ENCODE peak calls at places on chromosomes 4 and X, in eight cellular contexts. F is HCT116, K is ovary, M is A549, I is lower leg skin, L is tibial nerve, O is esophagus squamous epithelium, Q is suprapubic skin. A is an unnamed sample.

GRCh38 chrX:75118296-75118695 is 37.8 kb downstream of the ABCB7 start:
- DNase-seq in F (no peak), K (no peak), M (no peak), I (no peak), L (no peak), O (no peak), Q (no peak), A (no peak)

GRCh38 chr4:145679991-145680455 is at the start of gene C4orf51:
- DNase-seq in F (no peak), K (no peak), M (no peak), I (no peak), L (no peak), O (no peak), Q (no peak), A (no peak)

GRCh38 chrX:26789751-26790150 is 573.8 kb downstream of the MAGEB5 start:
- DNase-seq in F (no peak), K (no peak), M (no peak), I (no peak), L (no peak), O (no peak), Q (no peak), A (no peak)

GRCh38 chr4:127832585-127832984 is 48.1 kb upstream of the PLK4 start:
- DNase-seq in F (no peak), K (no peak), M (no peak), I (no peak), L (no peak), O (no peak), Q (no peak), A (no peak)

GRCh38 chr4:81919238-81919637 is 447.5 kb upstream of the RASGEF1B start:
- DNase-seq in F (peak), K (no peak), M (peak), I (no peak), L (no peak), O (no peak), Q (no peak), A (peak)

GRCh38 chr4:53591372-53591892 is at the start of gene LNX1:
- DNase-seq in F (peak), K (no peak), M (no peak), I (peak), L (no peak), O (peak), Q (peak), A (no peak)

GRCh38 chr4:85642356-85643100 is 167.6 kb downstream of the ARHGAP24 start:
- DNase-seq in F (no peak), K (no peak), M (no peak), I (no peak), L (no peak), O (no peak), Q (no peak), A (no peak)

GRCh38 chr4:71254451-71255012 is 84.3 kb upstream of the SLC4A4 start:
- DNase-seq in F (no peak), K (no peak), M (no peak), I (no peak), L (no peak), O (no peak), Q (no peak), A (no peak)

GRCh38 chr4:169723207-169723606 is 34.5 kb downstream of the HPF1 start:
- DNase-seq in F (no peak), K (no peak), M (no peak), I (no peak), L (no peak), O (no peak), Q (no peak), A (peak)

GRCh38 chr4:184262901-184263300 is 45.2 kb upstream of the ENPP6 start:
- DNase-seq in F (no peak), K (no peak), M (no peak), I (no peak), L (no peak), O (no peak), Q (no peak), A (no peak)

GRCh38 chr4:98491862-98492554 is 166.4 kb downstream of the TSPAN5 start:
- DNase-seq in F (no peak), K (no peak), M (no peak), I (peak), L (no peak), O (no peak), Q (no peak), A (no peak)

GRCh38 chr4:171919314-171919713 is 106.1 kb downstream of the GALNTL6 start:
- DNase-seq in F (no peak), K (no peak), M (no peak), I (no peak), L (no peak), O (no peak), Q (no peak), A (no peak)

GRCh38 chr4:13302876-13303275 is 181.3 kb downstream of the RAB28 start:
- DNase-seq in F (no peak), K (no peak), M (no peak), I (no peak), L (no peak), O (no peak), Q (no peak), A (no peak)

GRCh38 chr4:83043801-83044407 is 8.9 kb downstream of the COPS4 start:
- DNase-seq in F (no peak), K (no peak), M (no peak), I (no peak), L (no peak), O (no peak), Q (no peak), A (no peak)

GRCh38 chr4:105650190-105650589 is 58.3 kb downstream of the INTS12 start:
- DNase-seq in F (no peak), K (no peak), M (no peak), I (no peak), L (no peak), O (no peak), Q (no peak), A (no peak)

GRCh38 chrX:9708923-9709553 is 56.6 kb downstream of the GPR143 start:
- DNase-seq in F (peak), K (peak), M (peak), I (peak), L (peak), O (peak), Q (no peak), A (peak)

GRCh38 chrX:77223046-77223445 is 224.1 kb upstream of the FGF16 start:
- DNase-seq in F (no peak), K (no peak), M (no peak), I (no peak), L (no peak), O (no peak), Q (no peak), A (no peak)

GRCh38 chr4:55444822-55445221 is 49.1 kb downstream of the TMEM165 start:
- DNase-seq in F (peak), K (no peak), M (no peak), I (no peak), L (no peak), O (no peak), Q (no peak), A (peak)

GRCh38 chrX:148568763-148569162 is 68.3 kb downstream of the AFF2 start:
- DNase-seq in F (no peak), K (no peak), M (no peak), I (no peak), L (no peak), O (no peak), Q (no peak), A (no peak)

GRCh38 chrX:110733166-110733565 is 62.5 kb downstream of the CHRDL1 start:
- DNase-seq in F (no peak), K (no peak), M (no peak), I (no peak), L (no peak), O (no peak), Q (no peak), A (no peak)

GRCh38 chrX:102978594-102978993 is 41.5 kb downstream of the RAB40AL start:
- DNase-seq in F (no peak), K (no peak), M (no peak), I (no peak), L (no peak), O (no peak), Q (no peak), A (no peak)

GRCh38 chrX:129732857-129733256 is 5.9 kb upstream of the XPNPEP2 start:
- DNase-seq in F (no peak), K (no peak), M (no peak), I (no peak), L (no peak), O (no peak), Q (no peak), A (no peak)

GRCh38 chr4:84931961-84932360 is 34.5 kb downstream of the WDFY3 start:
- DNase-seq in F (no peak), K (no peak), M (no peak), I (no peak), L (no peak), O (no peak), Q (no peak), A (no peak)

GRCh38 chr4:15318621-15319348 is 109.0 kb upstream of the C1QTNF7 start:
- DNase-seq in F (no peak), K (no peak), M (no peak), I (no peak), L (no peak), O (no peak), Q (no peak), A (no peak)

GRCh38 chrX:1529328-1529727 is 7.7 kb downstream of the P2RY8 start:
- DNase-seq in F (no peak), K (no peak), M (no peak), I (peak), L (no peak), O (no peak), Q (no peak), A (no peak)

GRCh38 chrX:78687586-78687985 is 28.5 kb upstream of the RTL3 start:
- DNase-seq in F (no peak), K (no peak), M (no peak), I (no peak), L (no peak), O (no peak), Q (no peak), A (no peak)

GRCh38 chrX:151754042-151754419 is 19.5 kb downstream of the CNGA2 start:
- DNase-seq in F (peak), K (no peak), M (peak), I (peak), L (no peak), O (no peak), Q (no peak), A (no peak)

GRCh38 chr4:11214281-11214680 is 214.4 kb downstream of the HS3ST1 start:
- DNase-seq in F (no peak), K (no peak), M (no peak), I (no peak), L (no peak), O (no peak), Q (no peak), A (no peak)

GRCh38 chr4:684611-685010 is 4.3 kb downstream of the SLC49A3 start:
- DNase-seq in F (no peak), K (peak), M (no peak), I (no peak), L (no peak), O (no peak), Q (no peak), A (no peak)

GRCh38 chrX:1592128-1592862 is 891 bp downstream of the AKAP17A start:
- DNase-seq in F (no peak), K (no peak), M (no peak), I (peak), L (no peak), O (no peak), Q (no peak), A (peak)

GRCh38 chrX:141936080-141936479 is 32.4 kb downstream of the MAGEC1 start:
- DNase-seq in F (no peak), K (no peak), M (no peak), I (no peak), L (no peak), O (no peak), Q (no peak), A (no peak)

GRCh38 chrX:24464836-24465523 is at the start of gene PDK3:
- DNase-seq in F (peak), K (peak), M (peak), I (peak), L (peak), O (peak), Q (peak), A (peak)
- TF ChIP-seq POLR2A in F (peak), K (peak), M (peak), I (no peak), L (peak), O (no peak), Q (no peak), A (peak)

GRCh38 chr4:183097251-183098079 is 1.6 kb upstream of the WWC2 start:
- DNase-seq in F (no peak), K (peak), M (no peak), I (peak), L (no peak), O (no peak), Q (no peak), A (peak)

GRCh38 chr4:183100298-183100599 is 1.2 kb downstream of the WWC2 start:
- DNase-seq in F (no peak), K (no peak), M (no peak), I (no peak), L (no peak), O (no peak), Q (no peak), A (no peak)

GRCh38 chr4:183098080-183098722 is 856 bp upstream of the WWC2 start:
- DNase-seq in F (no peak), K (peak), M (peak), I (peak), L (peak), O (no peak), Q (peak), A (peak)

GRCh38 chr4:183099537-183100297 is 660 bp downstream of the WWC2 start:
- DNase-seq in F (no peak), K (peak), M (peak), I (peak), L (no peak), O (no peak), Q (no peak), A (peak)

DNA sequence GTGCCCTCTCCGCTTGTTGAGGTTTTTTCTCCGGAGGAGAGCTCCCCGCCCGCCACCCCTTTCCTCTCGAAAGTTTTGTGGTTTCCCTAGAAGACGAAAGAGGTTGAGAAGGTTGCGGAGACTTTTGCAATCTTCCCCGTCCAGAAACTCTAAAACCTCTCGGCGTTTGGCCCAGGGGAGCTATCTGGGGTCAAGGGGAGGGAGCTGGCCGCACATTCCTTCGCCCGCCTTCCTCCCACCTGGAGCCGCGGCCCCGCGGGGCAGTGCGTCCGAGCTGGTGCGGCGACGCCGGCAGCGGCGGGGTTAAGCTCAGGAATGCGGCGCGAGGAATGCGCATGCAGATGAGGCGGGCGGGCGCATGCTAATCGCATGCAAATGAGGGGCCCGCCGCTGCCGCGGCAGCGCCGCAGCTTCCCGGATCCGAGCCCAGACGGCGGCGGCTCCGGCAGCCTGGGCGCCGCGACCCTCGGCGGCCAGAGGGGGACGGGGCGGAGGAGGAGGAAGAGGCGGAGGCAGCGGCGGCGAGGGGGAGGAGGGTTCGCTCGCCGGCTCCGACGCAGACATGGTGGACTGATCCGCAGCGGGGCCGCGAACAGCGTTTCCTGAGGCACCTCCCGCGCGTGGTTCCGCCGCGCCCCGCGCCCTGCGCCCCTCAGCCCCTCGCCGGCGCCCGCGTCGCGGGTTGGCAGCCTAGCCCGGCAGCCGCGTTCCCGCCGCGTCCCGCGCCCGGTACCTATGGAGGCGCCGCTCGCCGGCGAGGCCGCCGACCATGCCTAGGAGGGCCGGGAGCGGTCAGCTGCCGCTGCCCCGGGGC is at the start of gene WWC2:
- DNase-seq in F (peak), K (peak), M (peak), I (peak), L (peak), O (peak), Q (peak), A (peak)
- TF ChIP-seq POLR2A in F (peak), K (peak), M (peak), I (no peak), L (peak), O (peak), Q (no peak), A (peak)

DNA sequence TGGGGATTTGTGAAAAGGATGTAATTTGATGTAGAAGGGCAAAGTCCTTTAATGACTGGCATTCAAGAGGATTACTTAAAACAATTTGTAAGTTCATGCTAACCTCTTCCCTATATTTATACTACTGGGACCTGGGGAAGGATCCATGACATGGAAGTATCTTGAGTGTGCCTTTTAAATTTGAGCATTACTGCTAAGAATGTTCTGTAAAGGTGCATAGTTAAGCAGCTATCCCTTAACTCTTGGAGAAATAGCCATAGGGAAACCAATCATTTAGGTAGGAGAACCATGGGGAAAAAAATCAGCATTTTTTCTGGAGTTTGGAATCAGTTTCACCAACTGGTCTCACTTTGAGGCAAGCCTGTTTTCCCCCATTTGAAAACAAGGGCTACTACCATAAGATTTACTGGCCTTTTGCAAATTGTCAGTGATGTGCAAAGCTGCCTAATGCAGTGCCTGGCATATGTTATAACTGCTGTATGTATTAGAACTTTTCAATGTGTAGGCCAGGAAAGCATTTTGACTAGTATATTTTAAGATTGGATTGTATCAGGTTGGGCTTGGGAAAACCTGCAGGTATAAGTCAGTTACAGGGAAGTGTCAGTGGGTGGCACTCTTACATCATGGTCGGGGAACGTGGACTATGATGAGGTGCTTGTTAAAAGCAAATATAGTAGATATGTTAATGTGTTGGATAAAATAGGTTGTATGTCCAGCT is 72.1 kb downstream of the PRSS12 start:
- DNase-seq in F (peak), K (peak), M (peak), I (no peak), L (no peak), O (no peak), Q (no peak), A (peak)
- TF ChIP-seq POLR2A in F (peak), K (no peak), M (no peak), I (no peak), L (no peak), O (no peak), Q (no peak), A (peak)

GRCh38 chr4:76252271-76252653 is 741 bp downstream of the FAM47E start:
- DNase-seq in F (no peak), K (no peak), M (no peak), I (no peak), L (no peak), O (no peak), Q (no peak), A (no peak)
- TF ChIP-seq POLR2A in F (no peak), K (no peak), M (no peak), I (no peak), L (no peak), O (no peak), Q (no peak), A (no peak)

GRCh38 chrX:134460005-134460860 is at the start of gene HPRT1:
- DNase-seq in F (peak), K (peak), M (peak), I (peak), L (peak), O (no peak), Q (peak), A (peak)
- TF ChIP-seq POLR2A in F (no peak), K (peak), M (peak), I (no peak), L (peak), O (no peak), Q (no peak), A (peak)

GRCh38 chr4:113147498-113148231 is 98.2 kb downstream of the ANK2 start:
- DNase-seq in F (no peak), K (peak), M (no peak), I (no peak), L (no peak), O (no peak), Q (no peak), A (no peak)

GRCh38 chr4:113145147-113145518 is 95.7 kb downstream of the ANK2 start:
- DNase-seq in F (no peak), K (no peak), M (no peak), I (no peak), L (no peak), O (no peak), Q (no peak), A (no peak)

GRCh38 chr4:113148925-113149324 is 99.5 kb downstream of the ANK2 start:
- DNase-seq in F (no peak), K (no peak), M (no peak), I (no peak), L (no peak), O (no peak), Q (no peak), A (no peak)

GRCh38 chr4:113146876-113147358 is 97.5 kb downstream of the ANK2 start:
- DNase-seq in F (no peak), K (peak), M (no peak), I (no peak), L (no peak), O (no peak), Q (no peak), A (no peak)

DNA sequence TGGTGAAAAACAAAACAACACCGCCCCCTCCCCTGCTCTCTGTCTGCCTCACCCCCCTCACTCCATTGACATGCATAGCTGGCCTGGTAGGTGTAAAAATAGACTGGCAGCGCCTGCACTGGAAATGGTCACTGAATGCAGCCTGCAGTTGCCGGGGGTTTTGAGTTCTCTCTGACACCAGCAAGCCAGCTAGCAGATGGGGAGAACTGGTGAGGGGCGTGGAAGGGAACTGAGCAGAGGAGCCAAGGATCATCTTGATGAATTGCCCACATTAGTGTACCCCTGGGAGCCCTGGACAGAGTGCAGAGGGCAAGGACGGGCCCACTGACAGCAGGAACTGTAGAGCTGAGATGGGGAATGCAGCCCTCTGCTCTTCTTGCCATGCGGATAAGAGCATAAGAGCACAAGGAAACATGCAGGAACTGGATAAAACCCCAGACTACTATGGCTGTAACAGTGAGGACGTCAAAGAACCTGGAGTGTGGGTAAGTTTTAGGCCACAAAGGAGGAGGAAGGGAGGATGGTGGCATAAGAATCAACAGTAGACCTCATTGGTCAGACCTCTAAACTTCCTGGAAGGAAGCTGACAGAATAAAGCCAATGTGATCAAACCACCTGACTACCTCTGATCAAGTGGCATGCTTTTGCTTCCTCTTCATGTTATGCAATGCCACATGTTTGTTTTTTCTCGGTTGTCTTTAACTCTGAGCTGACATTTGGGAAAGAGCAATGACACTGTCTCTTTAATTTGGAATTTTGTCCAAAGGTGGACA is 96.3 kb downstream of the ANK2 start:
- DNase-seq in F (no peak), K (peak), M (no peak), I (no peak), L (no peak), O (no peak), Q (no peak), A (no peak)
- TF ChIP-seq POLR2A in F (no peak), K (no peak), M (no peak), I (no peak), L (no peak), O (no peak), Q (no peak), A (no peak)

GRCh38 chr4:153221783-153222161 is 17.5 kb downstream of the TRIM2 start:
- DNase-seq in F (no peak), K (no peak), M (no peak), I (no peak), L (no peak), O (no peak), Q (no peak), A (no peak)

GRCh38 chr4:153223418-153223792 is 19.2 kb downstream of the TRIM2 start:
- DNase-seq in F (no peak), K (no peak), M (no peak), I (no peak), L (no peak), O (no peak), Q (no peak), A (no peak)

GRCh38 chr4:153222162-153222789 is 18.0 kb downstream of the TRIM2 start:
- DNase-seq in F (no peak), K (peak), M (no peak), I (peak), L (peak), O (no peak), Q (peak), A (no peak)

GRCh38 chr4:153223935-153224334 is 19.7 kb downstream of the TRIM2 start:
- DNase-seq in F (no peak), K (no peak), M (no peak), I (no peak), L (no peak), O (no peak), Q (no peak), A (no peak)

GRCh38 chr4:153222790-153223417 is 18.7 kb downstream of the TRIM2 start:
- DNase-seq in F (no peak), K (peak), M (no peak), I (peak), L (peak), O (no peak), Q (peak), A (peak)
- TF ChIP-seq POLR2A in F (no peak), K (no peak), M (no peak), I (no peak), L (no peak), O (no peak), Q (no peak), A (no peak)

A was measured in erythroblast.